ENCODE peak calls at places on chromosomes 5 and 9, in six cellular contexts. W, F, J, D, Y and P are unnamed samples.

GRCh38 chr5:93819666-93820065 is 78.3 kb upstream of the POU5F2 start:
- DNase-seq in D (no peak), W (no peak), J (no peak), Y (no peak), F (no peak), P (peak; percentile 26)

GRCh38 chr5:176647870-176648466 is 684 bp downstream of the TSPAN17 start:
- DNase-seq in W (no peak), F (no peak), J (peak; percentile 29), D (no peak), Y (no peak), P (no peak)

GRCh38 chr5:31656806-31657205 is 17.9 kb downstream of the PDZD2 start:
- DNase-seq in J (no peak), F (no peak), D (no peak), W (no peak), Y (no peak), P (no peak)

GRCh38 chr5:36985387-36985786 is 108.8 kb downstream of the NIPBL start:
- DNase-seq in D (peak; percentile 56), W (no peak), F (no peak), Y (no peak), J (peak; percentile 61), P (no peak)

GRCh38 chr9:130422546-130422945 is 22.2 kb upstream of the ASS1 start:
- DNase-seq in F (no peak), J (no peak), D (no peak), W (no peak), Y (no peak), P (peak; percentile 23)

GRCh38 chr9:125540497-125540896 is 166.5 kb downstream of the MAPKAP1 start:
- DNase-seq in W (no peak), F (no peak), Y (peak; percentile 50), D (no peak), J (no peak), P (no peak)

GRCh38 chr5:1298723-1299510 is 4.0 kb upstream of the TERT start:
- DNase-seq in D (no peak), Y (no peak), F (no peak), J (no peak), W (no peak), P (peak; percentile 19)

GRCh38 chr5:181199881-181200282 is 5.1 kb downstream of the TRIM7 start:
- DNase-seq in D (no peak), W (no peak), F (no peak), Y (no peak), J (no peak), P (no peak)

GRCh38 chr5:170773031-170773985 is 10.2 kb upstream of the GABRP start:
- DNase-seq in W (no peak), F (no peak), Y (no peak), D (no peak), J (no peak), P (peak; percentile 64)

GRCh38 chr5:139426222-139426885 is 13.0 kb downstream of the DNAJC18 start:
- DNase-seq in W (no peak), Y (peak; percentile 53), F (no peak), J (peak; percentile 55), D (peak; percentile 49), P (no peak)

GRCh38 chr9:75889977-75890540 is 414 bp upstream of the PCSK5 start:
- DNase-seq in Y (peak; percentile 75), W (no peak), F (no peak), J (peak; percentile 84), D (peak; percentile 63), P (no peak)

GRCh38 chr9:114988962-114989599 is 58.7 kb upstream of the TNFSF8 start:
- DNase-seq in J (peak; percentile 54), W (no peak), D (no peak), F (no peak), Y (peak; percentile 75), P (no peak)

GRCh38 chr9:35776018-35776417 is 15.4 kb upstream of the NPR2 start:
- DNase-seq in J (no peak), F (no peak), D (no peak), Y (no peak), W (no peak), P (no peak)

GRCh38 chr5:68368280-68368679 is 152.7 kb downstream of the PIK3R1 start:
- DNase-seq in D (peak; percentile 2), Y (no peak), W (no peak), F (no peak), J (no peak), P (no peak)

GRCh38 chr5:172678902-172679301 is 37.8 kb downstream of the NEURL1B start:
- DNase-seq in W (no peak), D (no peak), F (no peak), Y (no peak), J (no peak), P (no peak)

GRCh38 chr5:171207256-171207866 is 101.7 kb upstream of the TLX3 start:
- DNase-seq in D (peak; percentile 57), Y (peak; percentile 88), F (peak; percentile 13), J (peak; percentile 62), W (peak; percentile 32), P (no peak)

GRCh38 chr9:117414906-117415583 is at the start of gene ASTN2:
- DNase-seq in D (no peak), Y (peak; percentile 27), F (no peak), J (peak; percentile 4), W (peak; percentile 37), P (peak; percentile 67)

GRCh38 chr5:65075623-65076250 is 307.0 kb downstream of the CWC27 start:
- DNase-seq in D (no peak), J (peak; percentile 24), W (no peak), F (no peak), Y (no peak), P (no peak)

GRCh38 chr5:149434162-149435014 is 55.3 kb upstream of the IL17B start:
- DNase-seq in D (peak; percentile 82), Y (peak; percentile 80), W (peak; percentile 63), F (peak; percentile 62), J (peak; percentile 92), P (peak; percentile 81)

GRCh38 chr9:132541966-132542830 is 40.2 kb upstream of the BARHL1 start:
- DNase-seq in W (no peak), F (no peak), J (no peak), D (no peak), Y (no peak), P (no peak)

GRCh38 chr9:94086468-94086867 is 2.2 kb downstream of the PTPDC1 start:
- DNase-seq in F (no peak), D (peak; percentile 72), W (no peak), Y (no peak), J (no peak), P (no peak)

GRCh38 chr9:81069038-81069795 is 620.1 kb downstream of the TLE1 start:
- DNase-seq in W (no peak), D (no peak), F (no peak), J (no peak), Y (no peak), P (no peak)

GRCh38 chr9:124723352-124723751 is 47.8 kb downstream of the NR6A1 start:
- DNase-seq in W (no peak), F (no peak), Y (no peak), D (no peak), J (no peak), P (no peak)

GRCh38 chr5:169301386-169301930 is 519 bp upstream of the SLIT3 start:
- DNase-seq in D (no peak), F (no peak), J (no peak), Y (no peak), W (peak; percentile 11), P (peak; percentile 62)

GRCh38 chr5:142763701-142764100 is 6.5 kb upstream of the ARHGAP26 start:
- DNase-seq in F (no peak), W (no peak), D (no peak), Y (no peak), J (no peak), P (no peak)

GRCh38 chr9:26054600-26055516 is 376.6 kb upstream of the TUSC1 start:
- DNase-seq in D (no peak), F (no peak), J (peak; percentile 30), Y (no peak), W (no peak), P (no peak)

GRCh38 chr9:2718698-2719033 is 1.4 kb downstream of the KCNV2 start:
- DNase-seq in Y (no peak), F (no peak), J (no peak), D (no peak), W (no peak), P (no peak)

GRCh38 chr5:1321576-1321975 is 23.3 kb downstream of the CLPTM1L start:
- DNase-seq in D (no peak), J (no peak), W (no peak), Y (no peak), F (no peak), P (peak; percentile 20)

GRCh38 chr5:132090107-132090506 is 16.5 kb downstream of the CSF2 start:
- DNase-seq in W (no peak), J (peak; percentile 88), Y (peak; percentile 66), F (no peak), D (peak; percentile 93), P (no peak)
- H3K14ac ChIP-seq in W (no peak overlapping the region), J (no peak overlapping the region), Y (no peak overlapping the region), F (no peak overlapping the region), D (no peak overlapping the region), P (no peak overlapping the region)

DNA sequence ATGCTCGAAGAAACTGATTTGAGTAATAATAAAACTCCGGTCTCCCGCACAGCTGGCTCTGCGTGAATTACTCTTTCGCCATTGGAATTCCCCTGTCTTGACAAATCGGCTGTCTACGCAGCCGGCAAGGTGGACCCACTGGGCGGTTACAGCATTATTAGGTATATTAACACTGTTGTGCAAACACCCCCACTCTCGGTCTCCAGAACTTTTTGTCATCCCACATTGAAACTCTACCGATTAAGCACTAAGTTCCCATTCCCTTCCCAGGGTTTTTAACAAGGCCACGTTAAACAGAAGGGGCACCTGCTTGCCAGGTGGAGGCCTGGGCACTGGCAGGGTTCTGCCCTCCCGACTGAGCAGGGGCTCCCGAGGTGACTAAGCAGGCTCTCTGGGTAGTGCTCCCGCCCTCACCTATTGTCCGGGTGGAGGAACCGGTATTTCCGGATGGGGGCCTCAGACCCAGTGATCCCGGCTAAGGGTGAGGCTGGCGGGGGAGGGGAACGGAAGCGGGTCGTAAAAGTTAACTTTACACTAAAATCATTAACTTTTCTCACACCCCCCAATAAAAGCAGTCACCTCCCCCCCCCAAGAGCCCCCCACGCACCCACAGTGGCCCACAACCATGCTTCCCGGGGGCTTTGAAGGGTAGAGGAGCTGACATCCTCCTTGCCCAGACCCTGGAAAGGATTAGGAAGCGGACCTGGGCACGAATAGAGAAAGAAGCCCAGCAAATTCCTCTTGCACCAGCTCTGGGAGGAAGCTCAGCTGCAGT is 53.5 kb upstream of the TJP2 start:
- DNase-seq in W (peak; percentile 27), Y (peak; percentile 98), F (peak; percentile 81), D (no peak), J (no peak), P (peak; percentile 96)
- H4K8ac ChIP-seq in W (no peak overlapping the region), Y (peak overlapping the region; percentile 90), F (peak overlapping the region; percentile 94), D (no peak overlapping the region), J (peak overlapping the region; percentile 80), P (no peak overlapping the region)

GRCh38 chr5:153952057-153952456 is 86.7 kb downstream of the FAM114A2 start:
- DNase-seq in D (no peak), Y (no peak), W (no peak), F (no peak), J (no peak), P (no peak)
- H3K14ac ChIP-seq in D (no peak overlapping the region), Y (no peak overlapping the region), W (no peak overlapping the region), F (no peak overlapping the region), J (no peak overlapping the region), P (no peak overlapping the region)

DNA sequence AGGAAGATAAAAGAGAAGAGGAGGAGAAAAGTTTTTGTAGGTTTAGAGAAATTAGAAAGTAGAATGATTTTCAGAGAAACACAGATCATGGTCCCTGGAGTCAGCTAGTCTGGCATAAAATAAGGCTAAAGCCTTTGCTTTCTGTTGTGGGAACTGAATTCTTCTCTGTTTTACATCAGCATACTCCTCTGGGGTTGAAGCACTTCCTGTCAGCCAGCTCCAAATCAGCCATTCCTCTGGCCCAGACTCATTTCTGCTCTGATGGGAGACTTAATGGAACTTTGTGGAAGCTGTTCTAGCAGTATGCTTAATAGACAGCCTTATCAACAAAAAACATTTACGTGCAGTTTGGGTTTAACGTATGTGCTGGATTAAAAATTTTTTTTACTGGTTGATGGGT is 143.2 kb downstream of the HMHB1 start:
- DNase-seq in Y (no peak), D (peak; percentile 63), J (peak; percentile 44), F (no peak), W (no peak), P (no peak)
- H4K8ac ChIP-seq in Y (no peak overlapping the region), D (no peak overlapping the region), J (no peak overlapping the region), F (no peak overlapping the region), W (no peak overlapping the region), P (no peak overlapping the region)